ENCODE peak calls at places on chromosomes 16 and 17, in ten cellular contexts. Q, A, U, R, Y, K, T, X, L and J are unnamed samples.

GRCh38 chr17:74712756-74713155 is at the start of gene CD300LF:
- DNase-seq in A (no peak), K (peak), Y (no peak), L (no peak), T (no peak), X (no peak), U (no peak), Q (no peak), R (no peak), J (no peak)

GRCh38 chr16:88378401-88378800 is 4.4 kb upstream of the ZNF469 start:
- DNase-seq in Q (no peak), T (no peak), X (no peak), L (no peak), A (no peak), U (no peak), R (no peak), K (no peak), Y (no peak), J (no peak)

GRCh38 chr17:57455063-57455914 is 199.0 kb downstream of the MSI2 start:
- DNase-seq in Y (no peak), K (no peak), L (peak), T (no peak), U (no peak), R (no peak), A (no peak), Q (no peak), X (peak), J (peak)

GRCh38 chr17:63446218-63446980 is at the start of gene CYB561:
- DNase-seq in U (no peak), X (peak), K (peak), Y (no peak), R (peak), T (peak), Q (peak), L (peak), A (no peak), J (peak)

GRCh38 chr17:78925662-78926555 is 722 bp upstream of the TIMP2 start:
- DNase-seq in U (peak), A (peak), L (peak), K (peak), X (peak), Y (peak), R (no peak), T (peak), Q (no peak), J (no peak)

GRCh38 chr17:36494674-36495073 is 8.2 kb downstream of the ZNHIT3 start:
- DNase-seq in Y (no peak), K (no peak), A (no peak), Q (no peak), T (no peak), X (no peak), R (no peak), U (no peak), L (no peak), J (no peak)

GRCh38 chr17:8927395-8927794 is 38.1 kb downstream of the PIK3R5 start:
- DNase-seq in R (no peak), T (no peak), K (no peak), A (no peak), Y (no peak), X (no peak), Q (no peak), U (no peak), L (no peak), J (no peak)

GRCh38 chr16:85612801-85613608 is at the start of gene GSE1:
- DNase-seq in K (peak), T (peak), A (no peak), X (peak), Y (peak), R (peak), Q (peak), L (peak), U (peak), J (peak)

GRCh38 chr16:74758801-74759200 is 15.8 kb downstream of the FA2H start:
- DNase-seq in K (no peak), L (no peak), A (no peak), U (no peak), T (no peak), Y (no peak), R (no peak), Q (no peak), X (no peak), J (no peak)

GRCh38 chr17:62653831-62654829 is 26.7 kb downstream of the MRC2 start:
- DNase-seq in T (peak), A (peak), K (no peak), L (peak), U (peak), R (no peak), X (peak), Q (no peak), Y (no peak), J (no peak)